ENCODE peak calls at places on chromosome 2, in ten cellular contexts. One of them, this sample, is unnamed.

GRCh38 chr2:191688934-191689695 is 11.2 kb downstream of the NABP1 start:
- DNase-seq in mammary epithelial cell: peak; percentile 85
- DNase-seq in GM23248: peak; percentile 91
- DNase-seq in neuronal stem cell: no peak
- DNase-seq in colonic mucosa: no peak
- DNase-seq in K562: no peak
- DNase-seq in H9: no peak
- DNase-seq in endodermal cell: no peak
- DNase-seq in neural progenitor cell: no peak
- DNase-seq in HCT116: peak; percentile 57
- DNase-seq in this sample: no peak

GRCh38 chr2:45945182-45945779 is 293.8 kb downstream of the PRKCE start:
- DNase-seq in mammary epithelial cell: no peak
- DNase-seq in GM23248: no peak
- DNase-seq in neuronal stem cell: no peak
- DNase-seq in colonic mucosa: no peak
- DNase-seq in K562: no peak
- DNase-seq in H9: no peak
- DNase-seq in endodermal cell: no peak
- DNase-seq in neural progenitor cell: no peak
- DNase-seq in HCT116: no peak
- DNase-seq in this sample: no peak

GRCh38 chr2:1727796-1728474 is 16.4 kb downstream of the PXDN start:
- DNase-seq in mammary epithelial cell: no peak
- DNase-seq in GM23248: no peak
- DNase-seq in neuronal stem cell: no peak
- DNase-seq in colonic mucosa: peak; percentile 12
- DNase-seq in K562: no peak
- DNase-seq in H9: no peak
- DNase-seq in endodermal cell: peak; percentile 43
- DNase-seq in neural progenitor cell: no peak
- DNase-seq in HCT116: no peak
- DNase-seq in this sample: peak; percentile 46

GRCh38 chr2:20645301-20645701 is 5.6 kb downstream of the HS1BP3 start:
- DNase-seq in mammary epithelial cell: no peak
- DNase-seq in GM23248: no peak
- DNase-seq in neuronal stem cell: no peak
- DNase-seq in colonic mucosa: no peak
- DNase-seq in K562: no peak
- DNase-seq in H9: no peak
- DNase-seq in endodermal cell: no peak
- DNase-seq in neural progenitor cell: no peak
- DNase-seq in HCT116: no peak
- DNase-seq in this sample: peak; percentile 57

GRCh38 chr2:98463081-98463481 is 18.4 kb downstream of the INPP4A start:
- DNase-seq in mammary epithelial cell: no peak
- DNase-seq in GM23248: no peak
- DNase-seq in neuronal stem cell: no peak
- DNase-seq in colonic mucosa: no peak
- DNase-seq in K562: no peak
- DNase-seq in H9: no peak
- DNase-seq in endodermal cell: no peak
- DNase-seq in neural progenitor cell: no peak
- DNase-seq in HCT116: no peak
- DNase-seq in this sample: no peak

GRCh38 chr2:21017748-21018276 is 26.1 kb downstream of the APOB start:
- DNase-seq in mammary epithelial cell: no peak
- DNase-seq in GM23248: no peak
- DNase-seq in neuronal stem cell: no peak
- DNase-seq in colonic mucosa: no peak
- DNase-seq in K562: no peak
- DNase-seq in H9: no peak
- DNase-seq in endodermal cell: no peak
- DNase-seq in neural progenitor cell: no peak
- DNase-seq in HCT116: no peak
- DNase-seq in this sample: no peak

GRCh38 chr2:72181616-72182015 is 34.0 kb upstream of the CYP26B1 start:
- DNase-seq in mammary epithelial cell: no peak
- DNase-seq in GM23248: no peak
- DNase-seq in neuronal stem cell: no peak
- DNase-seq in colonic mucosa: no peak
- DNase-seq in K562: no peak
- DNase-seq in H9: no peak
- DNase-seq in endodermal cell: no peak
- DNase-seq in neural progenitor cell: no peak
- DNase-seq in HCT116: no peak
- DNase-seq in this sample: no peak

GRCh38 chr2:179898873-179899272 is 37.5 kb upstream of the ZNF385B start:
- DNase-seq in mammary epithelial cell: peak; percentile 26
- DNase-seq in GM23248: peak; percentile 47
- DNase-seq in neuronal stem cell: peak; percentile 35
- DNase-seq in colonic mucosa: peak; percentile 40
- DNase-seq in K562: peak; percentile 24
- DNase-seq in H9: peak; percentile 78
- DNase-seq in endodermal cell: peak; percentile 91
- DNase-seq in neural progenitor cell: peak; percentile 73
- DNase-seq in HCT116: peak; percentile 61
- DNase-seq in this sample: no peak

GRCh38 chr2:162327134-162327769 is 8.8 kb upstream of the IFIH1 start:
- DNase-seq in mammary epithelial cell: no peak
- DNase-seq in GM23248: peak; percentile 33
- DNase-seq in neuronal stem cell: no peak
- DNase-seq in colonic mucosa: no peak
- DNase-seq in K562: peak; percentile 55
- DNase-seq in H9: peak; percentile 30
- DNase-seq in endodermal cell: no peak
- DNase-seq in neural progenitor cell: peak; percentile 13
- DNase-seq in HCT116: no peak
- DNase-seq in this sample: no peak

GRCh38 chr2:51027442-51027841 is 4.5 kb downstream of the NRXN1 start:
- DNase-seq in mammary epithelial cell: no peak
- DNase-seq in GM23248: no peak
- DNase-seq in neuronal stem cell: no peak
- DNase-seq in colonic mucosa: no peak
- DNase-seq in K562: no peak
- DNase-seq in H9: no peak
- DNase-seq in endodermal cell: no peak
- DNase-seq in neural progenitor cell: no peak
- DNase-seq in HCT116: no peak
- DNase-seq in this sample: peak; percentile 64

DNA sequence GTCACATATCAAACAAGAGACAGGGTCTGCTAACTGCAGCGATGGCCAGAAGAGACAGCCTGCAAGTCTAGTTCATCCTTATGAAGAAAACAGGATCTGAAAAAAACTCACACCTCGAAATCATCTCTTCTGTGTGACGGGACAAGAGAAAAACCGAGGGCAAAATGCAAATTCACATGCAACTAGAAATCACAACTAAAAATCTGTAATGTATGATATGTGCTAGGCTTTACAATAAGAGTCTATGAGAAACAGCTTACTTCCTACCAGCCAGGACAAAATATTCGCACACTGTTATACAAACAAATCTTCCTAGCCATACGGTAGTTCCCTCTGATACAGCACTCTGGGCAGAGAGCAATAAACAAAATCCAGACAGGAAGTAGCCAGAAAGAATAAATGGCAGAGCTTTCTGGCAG is 48.8 kb downstream of the ANKRD44 start:
- DNase-seq in mammary epithelial cell: no peak
- DNase-seq in GM23248: no peak
- DNase-seq in neuronal stem cell: no peak
- DNase-seq in colonic mucosa: no peak
- DNase-seq in K562: no peak
- DNase-seq in H9: no peak
- DNase-seq in endodermal cell: no peak
- DNase-seq in neural progenitor cell: no peak
- DNase-seq in HCT116: no peak
- DNase-seq in this sample: no peak
- H3K9ac ChIP-seq in mammary epithelial cell: no peak overlapping the region
- H3K9ac ChIP-seq in GM23248: peak overlapping the region; percentile 34
- H3K9ac ChIP-seq in neuronal stem cell: no peak overlapping the region
- H3K9ac ChIP-seq in colonic mucosa: no peak overlapping the region
- H3K9ac ChIP-seq in K562: no peak overlapping the region
- H3K9ac ChIP-seq in H9: no peak overlapping the region
- H3K9ac ChIP-seq in endodermal cell: no peak overlapping the region
- H3K9ac ChIP-seq in neural progenitor cell: no peak overlapping the region
- H3K9ac ChIP-seq in HCT116: no peak overlapping the region
- H3K9ac ChIP-seq in this sample: no peak overlapping the region

DNA sequence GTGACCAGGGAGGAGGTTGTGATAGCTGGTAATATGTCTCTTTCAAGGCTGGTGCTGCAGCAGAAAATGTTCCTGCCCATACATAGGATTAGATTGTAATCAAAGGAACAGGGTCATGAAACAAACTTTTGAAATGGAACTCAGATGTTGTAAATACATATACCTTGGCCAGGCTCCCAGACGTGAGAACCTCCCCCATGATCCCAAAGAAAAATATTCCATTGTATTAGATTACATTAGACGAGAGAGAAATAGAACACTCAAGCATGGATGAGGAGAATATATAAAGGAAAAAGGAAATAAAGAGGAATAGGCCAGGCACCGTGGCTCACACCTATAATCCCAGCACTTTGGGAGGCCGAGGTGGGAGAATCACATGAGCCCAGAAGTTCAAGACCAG is 52.6 kb downstream of the RPL37A start:
- DNase-seq in mammary epithelial cell: peak; percentile 65
- DNase-seq in GM23248: peak; percentile 65
- DNase-seq in neuronal stem cell: no peak
- DNase-seq in colonic mucosa: peak; percentile 30
- DNase-seq in K562: no peak
- DNase-seq in H9: no peak
- DNase-seq in endodermal cell: no peak
- DNase-seq in neural progenitor cell: no peak
- DNase-seq in HCT116: no peak
- DNase-seq in this sample: no peak
- H3K4me1 ChIP-seq in mammary epithelial cell: peaks cover 77% of the 10 kb centered on the region
- H3K4me1 ChIP-seq in GM23248: peaks cover 76% of the 10 kb centered on the region
- H3K4me1 ChIP-seq in neuronal stem cell: peaks cover 12% of the 10 kb centered on the region
- H3K4me1 ChIP-seq in colonic mucosa: no peaks in the 10 kb centered on the region
- H3K4me1 ChIP-seq in K562: no peaks in the 10 kb centered on the region
- H3K4me1 ChIP-seq in H9: peaks cover 11% of the 10 kb centered on the region
- H3K4me1 ChIP-seq in endodermal cell: peaks cover 6% of the 10 kb centered on the region
- H3K4me1 ChIP-seq in neural progenitor cell: peaks cover 15% of the 10 kb centered on the region
- H3K4me1 ChIP-seq in HCT116: peaks cover 9% of the 10 kb centered on the region
- H3K4me1 ChIP-seq in this sample: no peaks in the 10 kb centered on the region

DNA sequence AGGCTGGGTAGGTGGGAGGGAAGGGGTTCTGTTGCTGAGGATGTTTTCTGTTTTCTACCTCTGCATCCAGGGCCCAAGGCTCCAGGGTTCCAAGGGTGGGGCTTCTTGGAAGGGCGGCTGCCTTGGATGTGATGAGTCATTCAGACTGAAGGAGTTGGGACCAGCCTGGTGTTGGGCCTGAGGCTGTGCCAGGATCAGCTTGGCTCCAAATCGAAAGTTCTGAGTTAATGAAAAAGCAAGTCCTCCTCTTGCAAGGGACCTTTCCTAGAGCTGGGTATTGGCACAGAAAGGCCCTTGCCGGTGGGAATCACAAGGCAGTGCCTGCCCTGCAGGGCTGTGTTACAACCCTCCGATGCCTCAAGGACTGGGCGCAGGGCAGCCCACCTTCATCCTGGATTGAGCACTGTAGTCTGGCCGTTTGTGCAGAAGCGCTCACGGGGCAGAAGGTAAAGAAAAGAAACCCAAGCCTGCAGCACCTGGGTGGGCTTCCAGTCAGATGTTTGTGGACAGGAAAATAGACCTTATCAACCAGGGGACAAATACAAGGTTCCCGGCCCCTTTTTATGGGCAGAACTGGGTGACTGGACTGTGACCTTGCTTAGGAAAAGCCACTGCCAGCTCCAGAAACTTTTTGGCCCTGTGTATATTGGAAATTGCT is 52.5 kb upstream of the MCFD2 start:
- DNase-seq in mammary epithelial cell: peak; percentile 86
- DNase-seq in GM23248: peak; percentile 99
- DNase-seq in neuronal stem cell: no peak
- DNase-seq in colonic mucosa: peak; percentile 84
- DNase-seq in K562: peak; percentile 72
- DNase-seq in H9: no peak
- DNase-seq in endodermal cell: no peak
- DNase-seq in neural progenitor cell: no peak
- DNase-seq in HCT116: peak; percentile 82
- DNase-seq in this sample: peak; percentile 91
- H3K9ac ChIP-seq in mammary epithelial cell: peak overlapping the region; percentile 87
- H3K9ac ChIP-seq in GM23248: peak overlapping the region; percentile 91
- H3K9ac ChIP-seq in neuronal stem cell: peak overlapping the region; percentile 38
- H3K9ac ChIP-seq in colonic mucosa: no peak overlapping the region
- H3K9ac ChIP-seq in K562: peak overlapping the region; percentile 27
- H3K9ac ChIP-seq in H9: no peak overlapping the region
- H3K9ac ChIP-seq in endodermal cell: no peak overlapping the region
- H3K9ac ChIP-seq in neural progenitor cell: no peak overlapping the region
- H3K9ac ChIP-seq in HCT116: peak overlapping the region; percentile 67
- H3K9ac ChIP-seq in this sample: no peak overlapping the region

GRCh38 chr2:119136872-119137271 is 21.7 kb downstream of the C1QL2 start:
- DNase-seq in mammary epithelial cell: no peak
- DNase-seq in GM23248: no peak
- DNase-seq in neuronal stem cell: no peak
- DNase-seq in colonic mucosa: no peak
- DNase-seq in K562: no peak
- DNase-seq in H9: no peak
- DNase-seq in endodermal cell: no peak
- DNase-seq in neural progenitor cell: no peak
- DNase-seq in HCT116: no peak
- DNase-seq in this sample: no peak
- H3K4me1 ChIP-seq in mammary epithelial cell: no peaks in the 10 kb centered on the region
- H3K4me1 ChIP-seq in GM23248: no peaks in the 10 kb centered on the region
- H3K4me1 ChIP-seq in neuronal stem cell: peaks cover 1% of the 10 kb centered on the region
- H3K4me1 ChIP-seq in colonic mucosa: no peaks in the 10 kb centered on the region
- H3K4me1 ChIP-seq in K562: no peaks in the 10 kb centered on the region
- H3K4me1 ChIP-seq in H9: peaks cover 3% of the 10 kb centered on the region
- H3K4me1 ChIP-seq in endodermal cell: no peaks in the 10 kb centered on the region
- H3K4me1 ChIP-seq in neural progenitor cell: no peaks in the 10 kb centered on the region
- H3K4me1 ChIP-seq in HCT116: no peaks in the 10 kb centered on the region
- H3K4me1 ChIP-seq in this sample: no peaks in the 10 kb centered on the region

GRCh38 chr2:190627881-190628412 is 20.9 kb upstream of the NAB1 start:
- DNase-seq in mammary epithelial cell: no peak
- DNase-seq in GM23248: peak; percentile 73
- DNase-seq in neuronal stem cell: no peak
- DNase-seq in colonic mucosa: peak; percentile 47
- DNase-seq in K562: no peak
- DNase-seq in H9: no peak
- DNase-seq in endodermal cell: no peak
- DNase-seq in neural progenitor cell: peak; percentile 46
- DNase-seq in HCT116: no peak
- DNase-seq in this sample: peak; percentile 76
- H3K9ac ChIP-seq in mammary epithelial cell: no peak overlapping the region
- H3K9ac ChIP-seq in GM23248: peak overlapping the region; percentile 68
- H3K9ac ChIP-seq in neuronal stem cell: no peak overlapping the region
- H3K9ac ChIP-seq in colonic mucosa: no peak overlapping the region
- H3K9ac ChIP-seq in K562: no peak overlapping the region
- H3K9ac ChIP-seq in H9: no peak overlapping the region
- H3K9ac ChIP-seq in endodermal cell: no peak overlapping the region
- H3K9ac ChIP-seq in neural progenitor cell: no peak overlapping the region
- H3K9ac ChIP-seq in HCT116: peak overlapping the region; percentile 42
- H3K9ac ChIP-seq in this sample: peak overlapping the region; percentile 53

This sample was measured in kidney.